ENCODE peak calls at places on chromosome 2, in four cellular contexts. I is A549, U is astrocyte, F is RWPE1. A is an unnamed sample.

GRCh38 chr2:166627893-166628292 is 133.8 kb upstream of the SCN7A start:
- DNase-seq in I (no peak), U (no peak), F (no peak), A (no peak)

GRCh38 chr2:71446505-71446904 is 6.9 kb upstream of the DYSF start:
- DNase-seq in I (no peak), U (no peak), F (no peak), A (no peak)

GRCh38 chr2:220446106-220446712 is 818.8 kb downstream of the SLC4A3 start:
- DNase-seq in I (no peak), U (no peak), F (no peak), A (no peak)

GRCh38 chr2:191635333-191636234 is 42.4 kb upstream of the NABP1 start:
- DNase-seq in I (no peak), U (peak), F (no peak), A (no peak)

GRCh38 chr2:150526006-150526405 is 38.5 kb upstream of the RND3 start:
- DNase-seq in I (no peak), U (no peak), F (no peak), A (peak)

GRCh38 chr2:119252186-119253113 is 28.8 kb downstream of the STEAP3 start:
- DNase-seq in I (peak), U (peak), F (peak), A (peak)

GRCh38 chr2:99153921-99154604 is 679 bp downstream of the TSGA10 start:
- DNase-seq in I (no peak), U (peak), F (no peak), A (no peak)

GRCh38 chr2:159064446-159065301 is 96.2 kb downstream of the TANC1 start:
- DNase-seq in I (no peak), U (peak), F (no peak), A (peak)

GRCh38 chr2:71935291-71935848 is 212.3 kb downstream of the CYP26B1 start:
- DNase-seq in I (no peak), U (peak), F (no peak), A (no peak)

GRCh38 chr2:204150695-204151240 is 214.2 kb downstream of the ICOS start:
- DNase-seq in I (no peak), U (no peak), F (no peak), A (no peak)

GRCh38 chr2:235803028-235803427 is 309.2 kb downstream of the AGAP1 start:
- DNase-seq in I (no peak), U (peak), F (no peak), A (no peak)

GRCh38 chr2:196403471-196403870 is 232.1 kb upstream of the STK17B start:
- DNase-seq in I (no peak), U (peak), F (no peak), A (no peak)

GRCh38 chr2:212777020-212777491 is 238.5 kb upstream of the ERBB4 start:
- DNase-seq in I (peak), U (peak), F (peak), A (peak)

GRCh38 chr2:163155279-163155883 is 316.8 kb upstream of the KCNH7 start:
- DNase-seq in I (peak), U (peak), F (peak), A (peak)

GRCh38 chr2:116444256-116444872 is 1370.1 kb upstream of the DDX18 start:
- DNase-seq in I (no peak), U (no peak), F (no peak), A (no peak)

GRCh38 chr2:218798767-218799504 is 17.0 kb downstream of the CYP27A1 start:
- DNase-seq in I (no peak), U (peak), F (no peak), A (no peak)

GRCh38 chr2:98308068-98308467 is 38.2 kb upstream of the CNGA3 start:
- DNase-seq in I (no peak), U (no peak), F (no peak), A (no peak)

GRCh38 chr2:9378433-9379371 is 44.6 kb downstream of the ITGB1BP1 start:
- DNase-seq in I (peak), U (peak), F (peak), A (no peak)

GRCh38 chr2:111116843-111117665 is 3.7 kb upstream of the BCL2L11 start:
- DNase-seq in I (peak), U (peak), F (peak), A (peak)

GRCh38 chr2:45008296-45009129 is 739 bp downstream of the SIX2 start:
- DNase-seq in I (no peak), U (no peak), F (no peak), A (no peak)

GRCh38 chr2:55165567-55165966 is 66.5 kb downstream of the CLHC1 start:
- DNase-seq in I (no peak), U (peak), F (no peak), A (peak)

GRCh38 chr2:237952851-237953250 is 14.0 kb upstream of the UBE2F start:
- DNase-seq in I (no peak), U (no peak), F (no peak), A (no peak)

GRCh38 chr2:191728710-191729597 is 51.0 kb downstream of the NABP1 start:
- DNase-seq in I (no peak), U (peak), F (peak), A (peak)

GRCh38 chr2:239187464-239188253 is 213.2 kb downstream of the HDAC4 start:
- DNase-seq in I (no peak), U (no peak), F (no peak), A (no peak)

GRCh38 chr2:188634656-188635055 is 339.5 kb upstream of the COL3A1 start:
- DNase-seq in I (no peak), U (no peak), F (no peak), A (no peak)

GRCh38 chr2:169572821-169573159 is 875 bp downstream of the FASTKD1 start:
- DNase-seq in I (no peak), U (no peak), F (no peak), A (no peak)

GRCh38 chr2:79906149-79906548 is 393.3 kb downstream of the CTNNA2 start:
- DNase-seq in I (no peak), U (no peak), F (no peak), A (no peak)

GRCh38 chr2:44200011-44200410 is 31.3 kb downstream of the PPM1B start:
- DNase-seq in I (no peak), U (no peak), F (no peak), A (no peak)

DNA sequence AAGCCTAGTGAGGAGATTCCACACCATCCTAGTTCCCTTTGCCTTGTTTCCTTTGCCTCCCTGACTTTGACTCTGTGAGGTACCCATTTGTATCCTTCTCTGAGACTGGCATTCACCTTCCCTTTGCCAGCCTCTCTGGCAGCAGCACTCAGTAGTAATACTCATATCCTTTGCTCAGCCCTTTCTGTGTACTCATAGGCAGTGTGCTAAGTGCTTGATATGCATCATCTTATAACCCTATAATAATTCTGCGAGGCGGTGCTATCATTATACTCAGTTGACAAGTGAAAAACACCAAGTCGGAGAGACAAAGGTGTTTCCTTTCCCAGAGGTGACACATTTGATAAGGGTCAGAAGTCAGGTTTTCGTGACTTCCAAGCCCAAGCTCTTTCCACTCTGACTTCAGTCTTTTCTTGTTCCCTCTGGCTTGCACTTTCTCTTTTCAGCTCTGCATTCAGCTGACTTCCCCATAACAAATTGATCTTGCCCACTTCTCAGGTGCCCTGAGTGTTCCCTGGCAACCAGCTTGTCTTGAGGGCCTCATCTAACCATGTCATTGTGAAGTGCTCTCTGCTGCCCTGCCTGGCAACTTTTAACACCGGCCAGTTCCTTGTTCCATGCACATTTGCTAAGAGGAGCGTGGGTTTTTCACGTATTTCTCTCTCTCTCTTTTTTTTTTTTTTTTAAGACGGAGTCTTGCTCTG is 94.6 kb upstream of the UPP2 start:
- DNase-seq in I (no peak), U (no peak), F (no peak), A (no peak)
- TF ChIP-seq CTCF in I (no peak), U (no peak), F (no peak), A (no peak)

DNA sequence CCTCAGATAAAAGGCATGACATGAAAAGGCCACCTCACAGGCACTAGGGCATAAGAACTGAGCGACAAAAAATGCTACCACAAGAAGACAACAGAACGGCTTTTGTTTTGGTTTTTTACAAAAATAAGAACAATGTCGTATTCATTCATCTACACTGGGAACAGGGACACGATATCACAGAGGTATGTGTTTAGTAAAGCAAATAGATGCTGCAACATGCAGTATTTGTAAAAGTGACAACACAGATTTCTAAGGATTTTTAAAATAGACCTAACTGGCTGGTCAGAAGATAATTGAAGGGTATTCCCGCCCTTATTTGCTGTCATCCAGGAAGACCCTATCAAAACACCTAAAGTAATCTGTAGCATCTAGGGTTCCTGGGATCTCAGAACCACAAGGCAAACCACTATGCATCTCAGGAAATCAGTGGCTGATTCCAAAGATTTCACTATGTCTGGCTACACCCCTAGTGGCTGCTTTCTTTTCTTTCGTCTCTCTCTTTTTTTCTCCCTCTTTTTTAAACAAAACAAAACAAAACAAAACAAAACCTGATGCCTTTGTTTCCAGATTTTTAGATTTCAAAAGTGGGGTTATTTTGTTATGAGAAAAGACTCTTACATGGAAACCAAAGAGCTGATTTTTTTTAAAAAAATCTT is 97.2 kb downstream of the BCL11A start:
- DNase-seq in I (no peak), U (no peak), F (no peak), A (no peak)
- TF ChIP-seq CTCF in I (no peak), U (peak), F (no peak), A (no peak)

GRCh38 chr2:234373060-234373459 is 123.8 kb downstream of the ARL4C start:
- DNase-seq in I (no peak), U (no peak), F (no peak), A (peak)

GRCh38 chr2:234376229-234376628 is 120.7 kb downstream of the ARL4C start:
- DNase-seq in I (no peak), U (no peak), F (no peak), A (no peak)

GRCh38 chr2:234373791-234374508 is 122.9 kb downstream of the ARL4C start:
- DNase-seq in I (no peak), U (no peak), F (no peak), A (no peak)

GRCh38 chr2:234375481-234375880 is 121.4 kb downstream of the ARL4C start:
- DNase-seq in I (no peak), U (no peak), F (no peak), A (no peak)

GRCh38 chr2:234374671-234375245 is 122.1 kb downstream of the ARL4C start:
- DNase-seq in I (no peak), U (no peak), F (no peak), A (no peak)
- TF ChIP-seq CTCF in I (no peak), U (no peak), F (no peak), A (no peak)

DNA sequence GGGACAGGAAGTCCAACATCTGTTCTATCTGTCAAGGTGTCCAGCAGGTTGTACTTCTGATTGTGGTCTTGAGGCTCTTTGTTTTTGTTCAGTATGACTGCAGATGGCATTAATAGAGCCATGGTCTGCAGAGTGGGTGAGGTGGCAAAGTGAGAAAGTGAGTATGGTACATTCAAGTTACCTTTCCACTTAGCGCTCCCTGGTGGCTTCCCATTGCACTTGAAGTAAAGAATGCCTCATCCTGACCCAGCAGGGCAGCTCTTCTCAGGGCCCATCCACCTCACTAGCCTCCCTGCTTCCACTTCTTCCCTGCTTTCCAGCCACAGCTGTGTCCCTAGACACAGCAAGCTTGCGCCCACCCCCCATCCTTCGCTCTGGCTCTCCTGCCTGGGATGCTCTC is 148.0 kb upstream of the ALPP start:
- DNase-seq in I (no peak), U (no peak), F (no peak), A (no peak)
- TF ChIP-seq CTCF in I (no peak), U (no peak), F (no peak), A (no peak)

GRCh38 chr2:102520009-102520408 is 47.0 kb downstream of the SLC9A4 start:
- DNase-seq in I (peak), U (no peak), F (peak), A (peak)
- TF ChIP-seq CTCF in I (peak), U (peak), F (peak), A (no peak)

GRCh38 chr2:165057308-165057707 is 102.0 kb upstream of the SLC38A11 start:
- DNase-seq in I (no peak), U (no peak), F (no peak), A (no peak)

GRCh38 chr2:165055081-165055879 is 100.0 kb upstream of the SLC38A11 start:
- DNase-seq in I (no peak), U (peak), F (no peak), A (no peak)

GRCh38 chr2:165058471-165059265 is 103.3 kb upstream of the SLC38A11 start:
- DNase-seq in I (no peak), U (no peak), F (no peak), A (no peak)

GRCh38 chr2:165056585-165056984 is 101.3 kb upstream of the SLC38A11 start:
- DNase-seq in I (no peak), U (no peak), F (no peak), A (no peak)

GRCh38 chr2:165057931-165058330 is 102.6 kb upstream of the SLC38A11 start:
- DNase-seq in I (no peak), U (no peak), F (no peak), A (no peak)
- TF ChIP-seq CTCF in I (no peak), U (no peak), F (no peak), A (no peak)

DNA sequence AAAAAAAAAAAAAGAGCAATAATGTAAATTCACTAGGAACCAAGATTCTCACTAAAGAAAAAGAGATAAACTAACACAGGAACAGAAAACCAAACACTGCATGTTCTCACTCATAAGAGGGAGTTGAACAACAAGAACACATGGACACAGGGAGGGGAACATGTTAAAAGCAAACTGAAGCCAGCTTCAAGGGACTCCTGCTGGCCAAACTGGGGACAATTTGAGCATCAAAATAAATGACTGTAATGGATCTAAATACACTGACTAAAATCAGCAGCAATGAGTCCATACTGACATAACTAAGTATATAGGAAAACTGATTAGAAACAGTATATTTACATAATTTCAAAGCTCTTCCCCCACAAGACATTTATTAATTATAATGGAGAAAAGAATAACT is 73.0 kb downstream of the FARSB start:
- DNase-seq in I (no peak), U (no peak), F (no peak), A (no peak)
- TF ChIP-seq CTCF in I (no peak), U (peak), F (no peak), A (no peak)

GRCh38 chr2:126510960-126511359 is 145.0 kb upstream of the GYPC start:
- DNase-seq in I (no peak), U (no peak), F (no peak), A (no peak)

GRCh38 chr2:126507425-126507867 is 148.5 kb upstream of the GYPC start:
- DNase-seq in I (no peak), U (no peak), F (no peak), A (no peak)

GRCh38 chr2:126504953-126505352 is 151.0 kb upstream of the GYPC start:
- DNase-seq in I (no peak), U (no peak), F (no peak), A (no peak)

GRCh38 chr2:126503476-126503875 is 152.5 kb upstream of the GYPC start:
- DNase-seq in I (no peak), U (no peak), F (no peak), A (no peak)

DNA sequence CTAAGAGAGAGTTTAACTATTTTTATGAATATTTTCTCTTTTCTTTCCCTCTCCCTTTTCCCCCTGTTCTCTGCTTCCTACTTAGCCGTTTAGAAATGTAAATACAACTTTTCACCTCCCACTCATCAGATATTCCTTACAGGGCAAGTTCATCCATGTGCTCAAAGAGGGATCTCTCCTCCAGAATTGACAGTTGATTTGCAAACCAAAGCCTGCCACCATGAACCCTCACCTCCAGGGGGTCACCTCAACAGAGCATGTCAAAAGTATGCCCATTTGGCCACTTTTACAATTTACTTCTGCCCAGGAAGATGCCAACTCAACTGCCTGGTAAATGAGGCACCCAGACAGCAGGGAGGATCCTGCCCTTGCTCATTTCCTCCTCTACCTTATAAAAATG is 149.2 kb upstream of the GYPC start:
- DNase-seq in I (no peak), U (no peak), F (no peak), A (no peak)
- TF ChIP-seq CTCF in I (no peak), U (no peak), F (no peak), A (no peak)

A was measured in Calu3.